ENCODE peak calls at places on chromosomes 11 and 22, in six cellular contexts. J is stimulated activated CD8-positive, alpha-beta memory T cell treated with anti-CD3 and anti-CD28 coated beads, Interleukin-4, amount 100 ng/mL, for 1 hour; O is kidney tubule cell; I is amygdala; Y is foreskin fibroblast; N is globus pallidus. R is an unnamed sample.

GRCh38 chr22:39528080-39528661 is 4.4 kb downstream of the RPS19BP1 start:
- DNase-seq in O (no peak), Y (peak; percentile 37), J (no peak), N (no peak), I (no peak), R (no peak)

GRCh38 chr11:19191530-19192169 is 10.1 kb downstream of the CSRP3 start:
- DNase-seq in J (no peak), I (no peak), N (no peak), Y (no peak), O (no peak), R (no peak)

GRCh38 chr11:93524173-93524536 is 19.0 kb downstream of the SMCO4 start:
- DNase-seq in O (no peak), Y (no peak), J (no peak), N (no peak), I (no peak), R (no peak)

GRCh38 chr11:60703374-60703773 is 4.0 kb downstream of the MS4A8 start:
- DNase-seq in J (no peak), Y (no peak), O (no peak), N (no peak), I (no peak), R (no peak)

GRCh38 chr11:20114588-20114987 is 45.7 kb downstream of the DBX1 start:
- DNase-seq in N (no peak), Y (peak; percentile 35), O (peak; percentile 52), I (no peak), J (no peak), R (no peak)

GRCh38 chr22:23815781-23816551 is 22.8 kb downstream of the DERL3 start:
- DNase-seq in Y (peak; percentile 36), N (peak; percentile 84), I (peak; percentile 33), J (no peak), O (no peak), R (no peak)

GRCh38 chr11:69537126-69537525 is 55.7 kb downstream of the LINC01488 start:
- DNase-seq in O (no peak), I (no peak), Y (no peak), J (no peak), N (no peak), R (no peak)

GRCh38 chr11:44014968-44015623 is 32.7 kb upstream of the ACCSL start:
- DNase-seq in J (no peak), I (no peak), N (no peak), O (no peak), Y (peak; percentile 55), R (no peak)

GRCh38 chr11:587978-588380 is 11.7 kb downstream of the PHRF1 start:
- DNase-seq in Y (peak; percentile 76), I (no peak), N (no peak), J (peak; percentile 37), O (peak; percentile 91), R (no peak)

GRCh38 chr22:26576026-26576680 is 13.8 kb downstream of the TPST2 start:
- DNase-seq in O (no peak), Y (peak; percentile 60), I (no peak), N (no peak), J (no peak), R (no peak)

GRCh38 chr11:73521621-73522020 is 76.3 kb downstream of the FAM168A start:
- DNase-seq in Y (peak; percentile 47), O (peak; percentile 71), J (no peak), I (no peak), N (no peak), R (peak; percentile 75)

GRCh38 chr11:64334764-64335741 is 5.0 kb upstream of the CCDC88B start:
- DNase-seq in I (no peak), O (peak; percentile 100), N (no peak), Y (peak; percentile 97), J (no peak), R (peak; percentile 100)

R was measured in PC-3.